ENCODE peak calls at places on chromosome 9, in eight cellular contexts. A, X, I, U, Z, B, H and M are unnamed samples.

GRCh38 chr9:19896161-19896560 is 107.3 kb upstream of the SLC24A2 start:
- DNase-seq in A (no peak), X (no peak), I (no peak), U (no peak), Z (no peak), B (no peak), H (no peak), M (no peak)

GRCh38 chr9:127946728-127947127 is 9.1 kb upstream of the DPM2 start:
- DNase-seq in A (no peak), X (no peak), I (no peak), U (no peak), Z (no peak), B (no peak), H (no peak), M (no peak)

GRCh38 chr9:29826421-29826820 is 2253.1 kb upstream of the C9orf72 start:
- DNase-seq in A (no peak), X (no peak), I (no peak), U (no peak), Z (peak; percentile 47), B (no peak), H (no peak), M (no peak)

GRCh38 chr9:120723547-120723946 is 9.3 kb upstream of the MEGF9 start:
- DNase-seq in A (no peak), X (no peak), I (no peak), U (no peak), Z (no peak), B (no peak), H (peak; percentile 91), M (peak; percentile 66)

GRCh38 chr9:108443278-108443633 is 412.5 kb downstream of the ACTL7B start:
- DNase-seq in A (no peak), X (no peak), I (no peak), U (no peak), Z (no peak), B (no peak), H (peak; percentile 31), M (no peak)

GRCh38 chr9:133854785-133855184 is 116.6 kb upstream of the SARDH start:
- DNase-seq in A (peak; percentile 85), X (no peak), I (no peak), U (no peak), Z (no peak), B (no peak), H (no peak), M (no peak)

GRCh38 chr9:108331596-108331995 is 524.2 kb downstream of the ACTL7B start:
- DNase-seq in A (no peak), X (no peak), I (no peak), U (no peak), Z (no peak), B (no peak), H (no peak), M (no peak)

GRCh38 chr9:5425006-5425628 is 12.6 kb downstream of the PLGRKT start:
- DNase-seq in A (no peak), X (no peak), I (peak; percentile 68), U (no peak), Z (no peak), B (no peak), H (no peak), M (no peak)

GRCh38 chr9:3879315-3879714 is 353.5 kb upstream of the RFX3 start:
- DNase-seq in A (peak; percentile 81), X (no peak), I (no peak), U (no peak), Z (no peak), B (no peak), H (no peak), M (no peak)

GRCh38 chr9:92740446-92740961 is 24.1 kb downstream of the BICD2 start:
- DNase-seq in A (no peak), X (no peak), I (no peak), U (no peak), Z (peak; percentile 79), B (no peak), H (no peak), M (no peak)

GRCh38 chr9:109246533-109246932 is 74.3 kb downstream of the EPB41L4B start:
- DNase-seq in A (no peak), X (no peak), I (no peak), U (no peak), Z (no peak), B (no peak), H (no peak), M (no peak)

GRCh38 chr9:122225323-122226141 is 3.2 kb downstream of the LHX6 start:
- DNase-seq in A (no peak), X (no peak), I (no peak), U (no peak), Z (no peak), B (no peak), H (no peak), M (no peak)
- H3K27me3 ChIP-seq in A (peaks cover 98% of the 10 kb centered on the region), X (peaks cover 7% of the 10 kb centered on the region), I (peaks cover 23% of the 10 kb centered on the region), U (peaks cover 79% of the 10 kb centered on the region), Z (peaks cover 99% of the 10 kb centered on the region), B (peaks cover 13% of the 10 kb centered on the region), H (peaks cover 96% of the 10 kb centered on the region), M (peaks cover 52% of the 10 kb centered on the region)

GRCh38 chr9:106798021-106798799 is 64.8 kb upstream of the ZNF462 start:
- DNase-seq in A (no peak), X (no peak), I (no peak), U (no peak), Z (no peak), B (no peak), H (no peak), M (no peak)
- H3K27ac ChIP-seq in A (no peak overlapping the region), X (no peak overlapping the region), I (no peak overlapping the region), U (no peak overlapping the region), Z (no peak overlapping the region), B (no peak overlapping the region), H (no peak overlapping the region), M (no peak overlapping the region)

DNA sequence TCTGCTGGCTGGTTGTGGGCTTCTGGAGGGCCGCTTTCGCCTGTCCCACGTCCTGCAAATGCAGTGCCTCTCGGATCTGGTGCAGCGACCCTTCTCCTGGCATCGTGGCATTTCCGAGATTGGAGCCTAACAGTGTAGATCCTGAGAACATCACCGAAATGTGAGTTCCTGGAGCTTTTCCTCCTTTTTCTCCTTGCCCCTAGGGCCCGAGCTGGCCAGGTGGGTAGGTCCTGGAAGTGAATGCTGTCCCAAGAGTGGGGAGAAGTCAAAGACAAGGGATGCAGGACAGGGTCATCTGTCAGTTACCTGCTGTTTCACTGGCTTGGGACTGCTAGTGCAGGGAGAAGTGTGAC is 1.2 kb downstream of the NTRK2 start:
- DNase-seq in A (no peak), X (no peak), I (no peak), U (no peak), Z (no peak), B (no peak), H (no peak), M (no peak)
- H3K27me3 ChIP-seq in A (peaks cover 79% of the 10 kb centered on the region), X (peaks cover 4% of the 10 kb centered on the region), I (peaks cover 27% of the 10 kb centered on the region), U (peaks cover 52% of the 10 kb centered on the region), Z (peaks cover 56% of the 10 kb centered on the region), B (peaks cover 3% of the 10 kb centered on the region), H (peaks cover 15% of the 10 kb centered on the region), M (no peaks in the 10 kb centered on the region)

GRCh38 chr9:6943293-6943692 is 185.5 kb downstream of the KDM4C start:
- DNase-seq in A (no peak), X (no peak), I (no peak), U (no peak), Z (no peak), B (no peak), H (no peak), M (no peak)

GRCh38 chr9:6946583-6946982 is 188.8 kb downstream of the KDM4C start:
- DNase-seq in A (no peak), X (no peak), I (no peak), U (no peak), Z (no peak), B (no peak), H (no peak), M (no peak)

GRCh38 chr9:6944896-6945295 is 187.1 kb downstream of the KDM4C start:
- DNase-seq in A (no peak), X (no peak), I (no peak), U (no peak), Z (no peak), B (no peak), H (peak; percentile 53), M (no peak)

GRCh38 chr9:6944093-6944551 is 186.3 kb downstream of the KDM4C start:
- DNase-seq in A (no peak), X (no peak), I (no peak), U (no peak), Z (no peak), B (no peak), H (peak; percentile 82), M (no peak)

GRCh38 chr9:6945871-6946270 is 188.1 kb downstream of the KDM4C start:
- DNase-seq in A (no peak), X (no peak), I (no peak), U (no peak), Z (no peak), B (no peak), H (no peak), M (no peak)
- H3K27ac ChIP-seq in A (no peak overlapping the region), X (no peak overlapping the region), I (no peak overlapping the region), U (no peak overlapping the region), Z (no peak overlapping the region), B (no peak overlapping the region), H (no peak overlapping the region), M (no peak overlapping the region)

GRCh38 chr9:124018731-124019697 is 7.4 kb downstream of the LHX2 start:
- DNase-seq in A (no peak), X (no peak), I (no peak), U (no peak), Z (no peak), B (no peak), H (no peak), M (no peak)
- H3K27me3 ChIP-seq in A (no peaks in the 10 kb centered on the region), X (no peaks in the 10 kb centered on the region), I (peaks cover 40% of the 10 kb centered on the region), U (peaks cover 100% of the 10 kb centered on the region), Z (peaks cover 100% of the 10 kb centered on the region), B (peaks cover 24% of the 10 kb centered on the region), H (peaks cover 98% of the 10 kb centered on the region), M (peaks cover 87% of the 10 kb centered on the region)

GRCh38 chr9:95477441-95477840 is 39.3 kb downstream of the PTCH1 start:
- DNase-seq in A (no peak), X (no peak), I (no peak), U (no peak), Z (no peak), B (peak; percentile 61), H (no peak), M (no peak)

GRCh38 chr9:95480346-95480745 is 36.4 kb downstream of the PTCH1 start:
- DNase-seq in A (no peak), X (no peak), I (no peak), U (no peak), Z (no peak), B (no peak), H (no peak), M (no peak)

GRCh38 chr9:95481000-95481399 is 35.8 kb downstream of the PTCH1 start:
- DNase-seq in A (no peak), X (no peak), I (no peak), U (no peak), Z (no peak), B (no peak), H (no peak), M (no peak)

GRCh38 chr9:95483431-95483830 is 33.3 kb downstream of the PTCH1 start:
- DNase-seq in A (no peak), X (no peak), I (no peak), U (no peak), Z (no peak), B (no peak), H (no peak), M (no peak)

GRCh38 chr9:95477885-95478790 is 38.6 kb downstream of the PTCH1 start:
- DNase-seq in A (no peak), X (no peak), I (no peak), U (no peak), Z (no peak), B (no peak), H (no peak), M (no peak)
- H3K27ac ChIP-seq in A (no peak overlapping the region), X (no peak overlapping the region), I (no peak overlapping the region), U (no peak overlapping the region), Z (no peak overlapping the region), B (no peak overlapping the region), H (no peak overlapping the region), M (no peak overlapping the region)

GRCh38 chr9:134937566-134938345 is 20.0 kb upstream of the FCN1 start:
- DNase-seq in A (peak; percentile 23), X (no peak), I (no peak), U (no peak), Z (peak; percentile 47), B (no peak), H (no peak), M (no peak)
- H3K27me3 ChIP-seq in A (no peaks in the 10 kb centered on the region), X (peaks cover 4% of the 10 kb centered on the region), I (no peaks in the 10 kb centered on the region), U (peaks cover 47% of the 10 kb centered on the region), Z (peaks cover 25% of the 10 kb centered on the region), B (no peaks in the 10 kb centered on the region), H (peaks cover 64% of the 10 kb centered on the region), M (no peaks in the 10 kb centered on the region)